ENCODE peak calls at places on chromosomes 11 and 22, in five cellular contexts. O is GM12891, K is transverse colon, U is suprapubic skin, X is HCT116. G is an unnamed sample.
A peak's percentile ranks its signal among the peaks of the same experiment; 100 is the strongest.

GRCh38 chr22:35620624-35621245 is 3.6 kb upstream of the MB start:
- DNase-seq in X (no peak), U (no peak), O (no peak), K (no peak), G (no peak)

GRCh38 chr11:130315354-130315970 is 745 bp upstream of the ZBTB44 start:
- DNase-seq in K (peak; percentile 50), X (no peak), O (peak; percentile 66), U (no peak), G (peak; percentile 52)

GRCh38 chr11:119989422-119989821 is 148.5 kb downstream of the TRIM29 start:
- DNase-seq in K (no peak), X (no peak), U (no peak), O (no peak), G (no peak)

GRCh38 chr11:85602551-85603218 is 24.5 kb downstream of the DLG2 start:
- DNase-seq in O (no peak), U (no peak), K (no peak), X (no peak), G (no peak)

GRCh38 chr22:33832558-33833151 is 87.6 kb downstream of the LARGE1 start:
- DNase-seq in X (no peak), U (no peak), O (no peak), K (no peak), G (no peak)

GRCh38 chr11:75924966-75925784 is 110.2 kb downstream of the UVRAG start:
- DNase-seq in U (no peak), K (no peak), O (no peak), X (no peak), G (no peak)

GRCh38 chr11:111945198-111945597 is 8.1 kb downstream of the DIXDC1 start:
- DNase-seq in U (no peak), K (no peak), X (no peak), O (no peak), G (no peak)

GRCh38 chr11:75475767-75476650 is 43.0 kb upstream of the KLHL35 start:
- DNase-seq in U (no peak), X (no peak), K (peak; percentile 33), O (peak; percentile 40), G (no peak)

GRCh38 chr11:109285465-109285864 is 136.5 kb upstream of the C11orf87 start:
- DNase-seq in K (no peak), O (no peak), X (no peak), U (no peak), G (no peak)

GRCh38 chr11:92504004-92504403 is 279.4 kb downstream of the FAT3 start:
- DNase-seq in O (no peak), U (no peak), K (no peak), X (no peak), G (no peak)

DNA sequence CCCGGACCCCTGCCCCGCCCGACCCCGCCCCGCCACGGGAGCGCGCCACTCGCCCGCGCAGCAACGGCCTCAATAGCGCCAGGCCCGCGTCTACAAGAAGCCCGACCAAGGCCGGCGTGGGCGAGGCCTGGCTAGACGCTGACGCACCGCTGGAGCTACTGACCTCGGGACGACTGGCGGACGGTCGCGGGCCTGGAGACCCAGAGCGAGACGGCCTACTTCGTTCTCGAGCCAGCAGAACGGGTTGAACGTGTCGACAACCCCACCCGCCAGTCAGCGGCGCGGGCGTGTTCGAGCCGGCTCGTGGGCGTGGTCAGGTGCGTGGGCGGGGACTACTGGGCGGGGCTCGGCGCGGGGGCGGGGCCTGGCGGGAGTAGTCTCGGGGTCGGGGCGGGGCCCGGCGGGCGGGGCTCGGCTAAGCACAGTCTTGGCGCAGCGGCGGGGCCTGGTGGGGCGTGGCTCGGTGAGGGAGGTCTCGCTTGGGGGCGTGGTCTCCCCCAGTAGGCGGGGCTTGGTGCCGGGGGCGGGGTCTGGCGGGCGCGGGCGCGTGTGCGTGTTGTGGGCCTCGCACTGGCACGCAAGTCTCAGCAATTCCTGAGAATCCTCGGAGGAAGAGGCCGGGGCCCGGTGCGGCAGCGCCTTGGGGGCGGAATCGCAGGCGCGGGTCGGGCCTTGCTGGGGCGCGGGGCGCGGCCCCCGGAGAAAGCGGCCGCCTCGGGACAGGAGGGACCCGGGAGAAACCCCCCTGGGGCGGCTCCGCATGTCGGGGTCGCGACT is at the start of gene RNH1:
- DNase-seq in O (peak; percentile 98), X (peak; percentile 77), K (peak; percentile 99), U (peak; percentile 99), G (peak; percentile 96)
- TF ChIP-seq POLR2A in O (no peak), X (peak; percentile 31), K (peak; percentile 68), U (no peak), G (peak; percentile 57)

DNA sequence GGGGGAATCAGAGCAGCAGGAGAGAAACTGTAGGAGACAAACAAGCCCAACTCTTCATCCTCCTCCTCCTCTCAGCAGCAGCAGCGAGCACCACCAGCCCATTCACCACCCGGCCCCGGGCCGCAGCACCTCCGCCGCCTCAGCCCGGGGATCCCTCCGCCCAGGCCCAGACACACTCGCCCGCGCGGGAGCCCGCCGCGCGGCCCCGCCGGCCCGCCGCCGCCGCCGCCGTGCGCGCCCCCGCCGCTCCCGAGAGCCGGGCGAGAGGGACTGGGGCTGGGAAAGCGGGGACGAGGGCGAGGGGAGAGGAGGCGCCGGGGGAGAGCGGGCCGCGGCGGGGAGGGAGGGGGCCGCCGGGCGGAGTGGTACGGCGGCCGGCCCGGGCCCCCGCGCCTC is at the start of gene PHF21A:
- DNase-seq in U (peak; percentile 89), O (peak; percentile 74), K (peak; percentile 92), X (peak; percentile 84), G (peak; percentile 76)
- TF ChIP-seq POLR2AphosphoS5 in U (no peak), O (no peak), K (peak; percentile 76), X (peak; percentile 39), G (no peak)

GRCh38 chr11:45147017-45147728 is 734 bp downstream of the PRDM11 start:
- DNase-seq in X (peak; percentile 86), K (peak; percentile 96), U (peak; percentile 96), O (peak; percentile 99), G (peak; percentile 97)
- TF ChIP-seq POLR2A in X (peak; percentile 59), K (peak; percentile 78), U (peak; percentile 26), O (no peak), G (peak; percentile 70)

DNA sequence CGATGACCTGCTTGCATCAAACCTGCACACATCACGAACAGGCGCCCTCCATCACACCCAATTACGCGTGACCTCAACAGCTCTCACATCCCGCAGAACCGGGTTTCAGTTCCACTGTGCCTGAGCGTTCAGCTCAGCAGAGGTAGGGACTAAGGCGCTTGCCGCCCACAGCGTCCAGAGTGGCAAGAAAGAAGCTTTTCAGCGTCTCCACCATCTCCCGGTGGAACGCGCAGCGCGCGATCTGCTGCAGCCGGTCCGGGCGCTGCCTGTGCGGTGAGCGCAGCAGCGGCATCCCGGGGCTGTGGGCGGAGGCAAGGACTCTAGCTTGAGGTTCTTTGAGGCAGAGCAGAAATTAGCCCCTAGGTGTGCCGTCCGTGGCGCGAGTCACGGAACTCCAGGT is 1.5 kb upstream of the CALCA start:
- DNase-seq in K (no peak), U (no peak), O (no peak), X (no peak), G (no peak)
- TF ChIP-seq POLR2AphosphoS5 in K (no peak), U (no peak), O (no peak), X (no peak), G (no peak)

DNA sequence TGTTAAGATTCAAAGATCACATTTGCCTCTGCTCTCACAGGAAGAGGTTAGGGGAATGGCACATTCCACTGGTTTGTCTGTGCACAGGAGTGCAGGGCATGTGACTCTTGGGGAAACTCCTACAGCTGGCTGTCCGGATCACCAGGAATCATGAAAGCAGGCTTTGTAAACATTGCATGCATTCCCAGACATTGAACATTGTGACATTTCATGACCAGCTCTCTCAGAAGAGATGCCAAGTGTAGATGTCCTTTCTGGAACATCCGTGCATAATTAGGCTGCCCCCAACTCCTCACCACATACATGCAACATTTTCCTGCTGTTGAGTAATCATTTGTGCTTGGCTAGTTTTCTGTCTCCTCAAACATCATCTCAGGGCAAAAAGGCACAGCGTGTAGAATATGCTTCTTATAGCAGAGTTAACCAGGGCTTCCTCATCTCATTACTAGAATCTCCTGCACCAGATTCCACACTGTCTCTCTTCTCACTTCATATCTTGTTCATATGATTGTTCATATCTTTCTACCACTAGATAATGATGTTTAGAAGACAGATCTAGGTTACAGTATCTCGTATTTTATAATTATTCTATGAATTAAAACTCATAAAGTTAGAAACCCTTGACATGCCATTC is 694.7 kb downstream of the NTM start:
- DNase-seq in U (no peak), K (no peak), X (no peak), O (no peak), G (no peak)
- TF ChIP-seq POLR2A in U (no peak), K (no peak), X (no peak), O (no peak), G (no peak)

DNA sequence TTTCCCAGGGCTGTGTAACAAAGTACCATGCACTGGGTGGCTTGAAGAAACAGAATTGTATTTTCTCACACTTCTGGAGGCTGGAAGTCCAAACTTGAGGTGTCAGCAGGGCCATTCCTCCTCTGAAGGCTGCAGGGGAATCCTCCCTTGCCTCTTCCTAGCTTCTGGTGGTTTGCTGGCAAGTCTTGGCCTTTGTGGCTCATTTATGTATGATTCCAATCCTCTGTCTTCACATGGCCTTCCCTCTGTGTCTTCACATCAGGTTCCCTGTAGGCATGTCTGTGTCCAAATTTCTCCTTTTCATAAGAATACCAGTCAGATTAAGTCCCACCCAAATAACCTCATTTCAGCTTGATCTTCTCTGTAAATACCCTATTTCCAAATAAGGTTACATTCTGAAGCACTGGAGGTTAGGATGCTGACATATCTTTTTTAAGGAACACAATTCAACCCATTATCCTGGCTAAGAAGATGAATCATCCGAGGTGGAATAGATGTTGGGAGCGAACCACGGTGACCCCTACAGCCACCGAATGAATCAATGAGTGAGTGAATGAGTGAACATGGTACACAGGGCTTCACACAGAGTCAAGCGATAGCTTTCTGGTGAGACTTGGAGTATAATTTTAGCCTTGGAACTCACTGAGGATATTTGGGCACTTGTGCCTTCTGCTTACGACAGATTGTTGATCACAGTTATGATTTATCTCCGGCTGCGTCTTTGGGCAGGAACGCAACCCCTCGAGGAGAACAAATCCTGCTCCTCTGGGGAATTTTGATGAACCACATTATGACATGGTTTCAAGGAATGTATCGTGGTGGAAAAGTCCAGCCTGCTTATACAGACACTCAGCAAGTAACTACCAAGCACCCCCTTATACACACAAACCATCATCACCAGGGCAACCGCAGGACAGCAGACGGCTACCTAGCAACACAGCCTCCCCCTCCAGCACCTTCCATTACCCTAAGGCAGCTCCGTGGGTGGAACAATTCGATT is 34.3 kb upstream of the MICAL2 start:
- DNase-seq in O (no peak), X (no peak), K (peak; percentile 46), U (peak; percentile 80), G (no peak)
- TF ChIP-seq POLR2AphosphoS5 in O (no peak), X (no peak), K (peak; percentile 68), U (peak; percentile 84), G (no peak)

GRCh38 chr11:35404397-35404775 is 15.0 kb downstream of the SLC1A2 start:
- DNase-seq in O (no peak), K (peak; percentile 27), X (no peak), U (no peak), G (no peak)
- TF ChIP-seq POLR2A in O (no peak), K (no peak), X (no peak), U (no peak), G (no peak)